ENCODE peak calls at places on chromosomes 12 and 14, in six cellular contexts. One of them, this sample, is unnamed.

GRCh38 chr12:92002673-92003382 is 142.8 kb downstream of the BTG1 start:
- DNase-seq in brain microvascular endothelial cell: no peak
- DNase-seq in stomach: no peak
- DNase-seq in neural progenitor cell: no peak
- DNase-seq in astrocyte of the cerebellum: no peak
- DNase-seq in adrenal gland: peak; percentile 14
- DNase-seq in this sample: no peak

GRCh38 chr14:104559769-104560585 is 19.6 kb upstream of the C14orf180 start:
- DNase-seq in brain microvascular endothelial cell: no peak
- DNase-seq in stomach: no peak
- DNase-seq in neural progenitor cell: no peak
- DNase-seq in astrocyte of the cerebellum: no peak
- DNase-seq in adrenal gland: no peak
- DNase-seq in this sample: no peak

GRCh38 chr12:6961695-6962284 is 8.7 kb downstream of the PHB2 start:
- DNase-seq in brain microvascular endothelial cell: peak; percentile 74
- DNase-seq in stomach: peak; percentile 75
- DNase-seq in neural progenitor cell: peak; percentile 89
- DNase-seq in astrocyte of the cerebellum: no peak
- DNase-seq in adrenal gland: peak; percentile 77
- DNase-seq in this sample: no peak

GRCh38 chr12:58575281-58575680 is 345.0 kb downstream of the LRIG3 start:
- DNase-seq in brain microvascular endothelial cell: peak; percentile 86
- DNase-seq in stomach: no peak
- DNase-seq in neural progenitor cell: no peak
- DNase-seq in astrocyte of the cerebellum: no peak
- DNase-seq in adrenal gland: no peak
- DNase-seq in this sample: peak; percentile 28

GRCh38 chr14:63174760-63175191 is 29.5 kb upstream of the RHOJ start:
- DNase-seq in brain microvascular endothelial cell: peak; percentile 80
- DNase-seq in stomach: no peak
- DNase-seq in neural progenitor cell: peak; percentile 75
- DNase-seq in astrocyte of the cerebellum: peak; percentile 73
- DNase-seq in adrenal gland: no peak
- DNase-seq in this sample: no peak

GRCh38 chr14:70714055-70714550 is 72.4 kb downstream of the TTC9 start:
- DNase-seq in brain microvascular endothelial cell: peak; percentile 14
- DNase-seq in stomach: peak; percentile 47
- DNase-seq in neural progenitor cell: peak; percentile 81
- DNase-seq in astrocyte of the cerebellum: peak; percentile 70
- DNase-seq in adrenal gland: peak; percentile 46
- DNase-seq in this sample: peak; percentile 17

GRCh38 chr12:5063149-5063548 is 19.5 kb downstream of the KCNA5 start:
- DNase-seq in brain microvascular endothelial cell: no peak
- DNase-seq in stomach: no peak
- DNase-seq in neural progenitor cell: no peak
- DNase-seq in astrocyte of the cerebellum: no peak
- DNase-seq in adrenal gland: no peak
- DNase-seq in this sample: no peak

GRCh38 chr12:49543914-49544815 is 5.3 kb downstream of the KCNH3 start:
- DNase-seq in brain microvascular endothelial cell: no peak
- DNase-seq in stomach: no peak
- DNase-seq in neural progenitor cell: no peak
- DNase-seq in astrocyte of the cerebellum: no peak
- DNase-seq in adrenal gland: no peak
- DNase-seq in this sample: no peak

GRCh38 chr14:76768671-76769500 is 7.6 kb downstream of the VASH1 start:
- DNase-seq in brain microvascular endothelial cell: no peak
- DNase-seq in stomach: no peak
- DNase-seq in neural progenitor cell: no peak
- DNase-seq in astrocyte of the cerebellum: no peak
- DNase-seq in adrenal gland: no peak
- DNase-seq in this sample: no peak

GRCh38 chr12:104586325-104587048 is 129.7 kb downstream of the CHST11 start:
- DNase-seq in brain microvascular endothelial cell: no peak
- DNase-seq in stomach: no peak
- DNase-seq in neural progenitor cell: no peak
- DNase-seq in astrocyte of the cerebellum: no peak
- DNase-seq in adrenal gland: no peak
- DNase-seq in this sample: no peak

GRCh38 chr14:104579507-104579906 is at the start of gene C14orf180:
- DNase-seq in brain microvascular endothelial cell: no peak
- DNase-seq in stomach: peak; percentile 82
- DNase-seq in neural progenitor cell: no peak
- DNase-seq in astrocyte of the cerebellum: no peak
- DNase-seq in adrenal gland: peak; percentile 46
- DNase-seq in this sample: no peak

GRCh38 chr12:106506691-106507090 is 76.1 kb upstream of the RFX4 start:
- DNase-seq in brain microvascular endothelial cell: no peak
- DNase-seq in stomach: no peak
- DNase-seq in neural progenitor cell: no peak
- DNase-seq in astrocyte of the cerebellum: no peak
- DNase-seq in adrenal gland: no peak
- DNase-seq in this sample: no peak

GRCh38 chr12:125164541-125164940 is 99.3 kb downstream of the AACS start:
- DNase-seq in brain microvascular endothelial cell: no peak
- DNase-seq in stomach: no peak
- DNase-seq in neural progenitor cell: no peak
- DNase-seq in astrocyte of the cerebellum: no peak
- DNase-seq in adrenal gland: no peak
- DNase-seq in this sample: no peak

GRCh38 chr14:37591941-37592287 is 3.1 kb downstream of the FOXA1 start:
- DNase-seq in brain microvascular endothelial cell: no peak
- DNase-seq in stomach: peak; percentile 64
- DNase-seq in neural progenitor cell: peak; percentile 45
- DNase-seq in astrocyte of the cerebellum: no peak
- DNase-seq in adrenal gland: no peak
- DNase-seq in this sample: no peak

GRCh38 chr12:66741919-66742318 is 63.0 kb upstream of the GRIP1 start:
- DNase-seq in brain microvascular endothelial cell: no peak
- DNase-seq in stomach: no peak
- DNase-seq in neural progenitor cell: no peak
- DNase-seq in astrocyte of the cerebellum: no peak
- DNase-seq in adrenal gland: no peak
- DNase-seq in this sample: no peak
- H3K4me3 ChIP-seq in brain microvascular endothelial cell: no peak overlapping the region
- H3K4me3 ChIP-seq in stomach: no peak overlapping the region
- H3K4me3 ChIP-seq in neural progenitor cell: no peak overlapping the region
- H3K4me3 ChIP-seq in astrocyte of the cerebellum: no peak overlapping the region
- H3K4me3 ChIP-seq in adrenal gland: no peak overlapping the region
- H3K4me3 ChIP-seq in this sample: no peak overlapping the region

GRCh38 chr12:70366581-70367267 is 634 bp downstream of the KCNMB4 start:
- DNase-seq in brain microvascular endothelial cell: peak; percentile 20
- DNase-seq in stomach: peak; percentile 40
- DNase-seq in neural progenitor cell: peak; percentile 76
- DNase-seq in astrocyte of the cerebellum: no peak
- DNase-seq in adrenal gland: peak; percentile 32
- DNase-seq in this sample: no peak
- TF ChIP-seq CTCF in brain microvascular endothelial cell: no peak
- TF ChIP-seq CTCF in stomach: no peak
- TF ChIP-seq CTCF in neural progenitor cell: no peak
- TF ChIP-seq CTCF in astrocyte of the cerebellum: no peak
- TF ChIP-seq CTCF in adrenal gland: no peak
- TF ChIP-seq CTCF in this sample: no peak

DNA sequence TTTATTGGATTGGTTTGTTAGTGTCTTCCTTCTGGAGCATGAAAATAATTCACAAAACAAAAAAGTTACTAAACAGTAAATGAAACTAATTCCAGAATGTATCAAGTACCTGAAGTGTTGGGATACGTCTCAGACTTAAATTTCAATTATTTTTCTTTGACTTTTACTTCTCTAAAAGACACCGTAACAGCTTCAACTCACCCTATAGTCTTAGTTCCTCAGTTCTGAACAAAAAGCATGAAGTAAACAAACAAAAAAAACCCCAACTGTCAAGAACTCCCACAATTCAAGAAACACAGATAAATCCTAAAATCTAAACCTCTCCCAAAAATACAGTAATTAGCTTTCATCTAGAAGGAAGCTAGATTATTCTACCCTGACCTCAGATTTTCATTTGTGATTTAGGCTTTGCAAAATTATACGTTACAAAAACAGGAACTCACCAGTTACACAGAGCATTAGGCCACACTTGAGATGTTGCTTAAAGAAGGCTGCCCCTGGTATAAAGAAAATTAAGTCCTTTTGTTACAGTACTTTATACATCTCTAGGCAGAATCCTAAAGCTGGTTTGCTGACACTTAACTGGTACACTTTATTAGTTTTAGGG is 10.2 kb downstream of the HEATR5A start:
- DNase-seq in brain microvascular endothelial cell: no peak
- DNase-seq in stomach: no peak
- DNase-seq in neural progenitor cell: peak; percentile 15
- DNase-seq in astrocyte of the cerebellum: no peak
- DNase-seq in adrenal gland: no peak
- DNase-seq in this sample: no peak
- H3K4me3 ChIP-seq in brain microvascular endothelial cell: no peak overlapping the region
- H3K4me3 ChIP-seq in stomach: no peak overlapping the region
- H3K4me3 ChIP-seq in neural progenitor cell: no peak overlapping the region
- H3K4me3 ChIP-seq in astrocyte of the cerebellum: no peak overlapping the region
- H3K4me3 ChIP-seq in adrenal gland: no peak overlapping the region
- H3K4me3 ChIP-seq in this sample: no peak overlapping the region

GRCh38 chr12:77299001-77299400 is 233.6 kb upstream of the E2F7 start:
- DNase-seq in brain microvascular endothelial cell: no peak
- DNase-seq in stomach: no peak
- DNase-seq in neural progenitor cell: no peak
- DNase-seq in astrocyte of the cerebellum: no peak
- DNase-seq in adrenal gland: no peak
- DNase-seq in this sample: peak; percentile 13

GRCh38 chr12:77300815-77301214 is 235.4 kb upstream of the E2F7 start:
- DNase-seq in brain microvascular endothelial cell: no peak
- DNase-seq in stomach: no peak
- DNase-seq in neural progenitor cell: no peak
- DNase-seq in astrocyte of the cerebellum: no peak
- DNase-seq in adrenal gland: no peak
- DNase-seq in this sample: no peak

DNA sequence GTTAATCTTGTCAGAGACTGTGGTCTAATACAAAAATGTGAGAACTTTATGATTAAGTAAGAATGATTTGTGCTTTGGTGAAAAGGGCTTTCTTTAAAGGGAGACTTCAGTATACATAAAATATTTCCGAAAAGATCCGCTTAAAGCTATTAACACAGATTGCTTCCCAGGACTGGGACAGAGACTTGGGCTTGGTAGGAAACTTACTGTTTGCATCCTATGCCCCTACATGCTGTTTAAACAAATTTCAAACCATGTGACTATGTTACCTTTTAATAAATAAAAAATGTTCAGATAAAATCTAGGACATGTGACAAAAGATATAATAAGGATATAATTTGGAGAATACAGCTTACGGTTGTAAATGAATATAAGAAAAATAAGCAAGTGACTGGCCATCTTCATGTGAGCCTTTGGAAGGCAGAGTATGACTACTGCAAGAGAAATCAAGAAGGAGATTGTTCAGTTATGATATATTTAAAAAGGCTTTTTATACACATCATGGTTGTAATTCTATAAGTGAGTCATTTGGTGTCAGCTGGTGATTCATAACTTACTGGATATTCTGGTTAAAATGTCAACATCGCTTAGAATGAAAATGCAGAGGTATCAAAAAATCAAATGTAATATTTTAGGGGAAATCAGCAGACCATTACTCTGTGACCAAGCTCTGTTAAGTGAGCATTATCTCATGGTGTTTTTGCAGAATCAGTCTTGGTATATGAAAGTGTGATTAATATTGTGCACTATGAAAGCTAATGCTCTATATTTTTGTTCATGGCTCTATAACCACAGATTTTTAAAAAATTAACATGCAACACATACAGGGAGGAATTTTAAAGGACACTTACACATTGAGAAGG is 234.8 kb upstream of the E2F7 start:
- DNase-seq in brain microvascular endothelial cell: peak; percentile 55
- DNase-seq in stomach: no peak
- DNase-seq in neural progenitor cell: no peak
- DNase-seq in astrocyte of the cerebellum: no peak
- DNase-seq in adrenal gland: no peak
- DNase-seq in this sample: peak; percentile 46
- TF ChIP-seq CTCF in brain microvascular endothelial cell: no peak
- TF ChIP-seq CTCF in stomach: no peak
- TF ChIP-seq CTCF in neural progenitor cell: no peak
- TF ChIP-seq CTCF in astrocyte of the cerebellum: no peak
- TF ChIP-seq CTCF in adrenal gland: no peak
- TF ChIP-seq CTCF in this sample: no peak

DNA sequence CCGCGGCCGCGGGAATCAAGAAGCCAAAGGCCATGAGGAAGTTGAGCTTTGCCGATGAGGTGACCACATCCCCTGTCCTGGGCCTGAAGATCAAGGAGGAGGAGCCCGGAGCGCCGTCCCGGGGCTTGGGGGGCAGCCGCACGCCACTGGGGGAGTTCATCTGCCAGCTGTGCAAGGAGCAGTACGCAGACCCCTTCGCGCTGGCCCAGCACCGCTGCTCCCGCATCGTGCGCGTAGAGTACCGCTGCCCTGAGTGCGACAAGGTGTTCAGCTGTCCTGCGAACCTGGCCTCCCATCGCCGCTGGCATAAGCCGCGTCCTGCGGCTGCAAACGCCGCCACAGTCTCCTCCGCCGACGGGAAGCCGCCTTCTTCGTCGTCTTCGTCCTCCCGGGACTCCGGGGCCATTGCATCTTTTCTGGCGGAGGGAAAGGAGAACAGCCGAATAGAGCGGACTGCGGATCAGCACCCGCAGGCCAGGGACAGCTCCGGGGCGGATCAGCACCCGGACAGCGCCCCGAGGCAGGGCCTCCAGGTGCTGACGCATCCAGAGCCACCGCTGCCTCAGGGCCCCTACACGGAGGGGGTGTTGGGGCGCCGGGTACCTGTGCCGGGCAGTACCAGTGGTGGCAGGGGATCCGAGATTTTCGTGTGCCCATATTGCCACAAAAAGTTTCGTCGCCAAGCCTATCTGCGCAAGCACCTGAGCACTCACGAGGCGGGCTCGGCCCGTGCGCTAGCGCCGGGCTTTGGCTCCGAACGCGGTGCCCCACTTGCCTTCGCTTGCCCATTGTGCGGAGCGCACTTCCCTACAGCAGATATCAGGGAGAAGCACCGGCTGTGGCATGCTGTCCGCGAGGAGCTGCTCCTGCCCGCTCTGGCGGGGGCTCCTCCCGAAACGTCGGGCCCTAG is 1.2 kb downstream of the INSM2 start:
- DNase-seq in brain microvascular endothelial cell: peak; percentile 42
- DNase-seq in stomach: peak; percentile 63
- DNase-seq in neural progenitor cell: peak; percentile 91
- DNase-seq in astrocyte of the cerebellum: peak; percentile 26
- DNase-seq in adrenal gland: peak; percentile 71
- DNase-seq in this sample: no peak
- H3K4me3 ChIP-seq in brain microvascular endothelial cell: peak overlapping the region; percentile 34
- H3K4me3 ChIP-seq in stomach: peak overlapping the region; percentile 47
- H3K4me3 ChIP-seq in neural progenitor cell: peak overlapping the region; percentile 70
- H3K4me3 ChIP-seq in astrocyte of the cerebellum: peak overlapping the region; percentile 55
- H3K4me3 ChIP-seq in adrenal gland: no peak overlapping the region
- H3K4me3 ChIP-seq in this sample: peak overlapping the region; percentile 0

This sample was measured in AG09309.